ENCODE peak calls at places on chromosomes 1 and 21, in ten cellular contexts. A, O, D, L, I, M, F, S, V and N are unnamed samples.

GRCh38 chr1:46747683-46748288 is 28.9 kb upstream of the EFCAB14 start:
- DNase-seq in A (peak; percentile 83), O (no peak), D (no peak), L (no peak), I (peak; percentile 43), M (no peak), F (no peak), S (no peak), V (no peak), N (peak; percentile 68)

GRCh38 chr21:42003051-42003461 is 7.1 kb downstream of the ZBTB21 start:
- DNase-seq in A (no peak), O (no peak), D (no peak), L (no peak), I (peak; percentile 73), M (no peak), F (no peak), S (no peak), V (no peak), N (no peak)

GRCh38 chr1:229342305-229342901 is 444 bp downstream of the CCSAP start:
- DNase-seq in A (peak; percentile 91), O (peak; percentile 92), D (peak; percentile 79), L (peak; percentile 78), I (peak; percentile 68), M (peak; percentile 85), F (peak; percentile 87), S (peak; percentile 84), V (peak; percentile 79), N (peak; percentile 52)

GRCh38 chr1:56336972-56337371 is 242.4 kb downstream of the PLPP3 start:
- DNase-seq in A (no peak), O (no peak), D (no peak), L (no peak), I (peak; percentile 40), M (no peak), F (no peak), S (no peak), V (no peak), N (no peak)

GRCh38 chr1:88979054-88979748 is 13.2 kb downstream of the KYAT3 start:
- DNase-seq in A (no peak), O (no peak), D (no peak), L (no peak), I (peak; percentile 72), M (no peak), F (no peak), S (no peak), V (no peak), N (peak; percentile 31)

GRCh38 chr1:241603626-241604337 is 36.4 kb downstream of the CHML start:
- DNase-seq in A (no peak), O (no peak), D (no peak), L (no peak), I (peak; percentile 82), M (no peak), F (no peak), S (no peak), V (no peak), N (peak; percentile 48)

GRCh38 chr1:224256642-224257041 is 73.3 kb downstream of the NVL start:
- DNase-seq in A (no peak), O (no peak), D (no peak), L (no peak), I (no peak), M (no peak), F (no peak), S (no peak), V (no peak), N (no peak)

GRCh38 chr1:56817716-56818463 is 1.3 kb downstream of the FYB2 start:
- DNase-seq in A (no peak), O (no peak), D (no peak), L (no peak), I (peak; percentile 28), M (no peak), F (no peak), S (no peak), V (no peak), N (no peak)

GRCh38 chr1:38138498-38139233 is 92.1 kb upstream of the POU3F1 start:
- DNase-seq in A (peak; percentile 90), O (no peak), D (no peak), L (peak; percentile 97), I (peak; percentile 98), M (no peak), F (peak; percentile 80), S (peak; percentile 78), V (peak; percentile 72), N (peak; percentile 88)

GRCh38 chr1:18413906-18414305 is 66.8 kb upstream of the KLHDC7A start:
- DNase-seq in A (peak; percentile 90), O (no peak), D (no peak), L (no peak), I (no peak), M (no peak), F (no peak), S (no peak), V (no peak), N (no peak)

GRCh38 chr1:25651824-25652741 is 35.5 kb downstream of the MAN1C1 start:
- DNase-seq in A (no peak), O (no peak), D (no peak), L (peak; percentile 31), I (no peak), M (no peak), F (peak; percentile 50), S (peak; percentile 19), V (peak; percentile 24), N (no peak)

GRCh38 chr21:34306246-34306645 is 57.6 kb upstream of the KCNE2 start:
- DNase-seq in A (no peak), O (no peak), D (no peak), L (no peak), I (no peak), M (no peak), F (no peak), S (no peak), V (no peak), N (no peak)

GRCh38 chr1:44237721-44238457 is 24.6 kb downstream of the DMAP1 start:
- DNase-seq in A (peak; percentile 88), O (peak; percentile 81), D (no peak), L (no peak), I (peak; percentile 12), M (no peak), F (no peak), S (peak; percentile 43), V (peak; percentile 91), N (peak; percentile 18)

GRCh38 chr1:153465728-153466625 is 5.5 kb upstream of the S100A7 start:
- DNase-seq in A (peak; percentile 50), O (peak; percentile 75), D (peak; percentile 59), L (peak; percentile 55), I (peak; percentile 19), M (peak; percentile 50), F (peak; percentile 63), S (peak; percentile 67), V (peak; percentile 74), N (peak; percentile 7)

GRCh38 chr1:169529068-169529642 is 43.4 kb upstream of the SLC19A2 start:
- DNase-seq in A (peak; percentile 77), O (no peak), D (no peak), L (no peak), I (peak; percentile 52), M (no peak), F (no peak), S (no peak), V (no peak), N (no peak)

DNA sequence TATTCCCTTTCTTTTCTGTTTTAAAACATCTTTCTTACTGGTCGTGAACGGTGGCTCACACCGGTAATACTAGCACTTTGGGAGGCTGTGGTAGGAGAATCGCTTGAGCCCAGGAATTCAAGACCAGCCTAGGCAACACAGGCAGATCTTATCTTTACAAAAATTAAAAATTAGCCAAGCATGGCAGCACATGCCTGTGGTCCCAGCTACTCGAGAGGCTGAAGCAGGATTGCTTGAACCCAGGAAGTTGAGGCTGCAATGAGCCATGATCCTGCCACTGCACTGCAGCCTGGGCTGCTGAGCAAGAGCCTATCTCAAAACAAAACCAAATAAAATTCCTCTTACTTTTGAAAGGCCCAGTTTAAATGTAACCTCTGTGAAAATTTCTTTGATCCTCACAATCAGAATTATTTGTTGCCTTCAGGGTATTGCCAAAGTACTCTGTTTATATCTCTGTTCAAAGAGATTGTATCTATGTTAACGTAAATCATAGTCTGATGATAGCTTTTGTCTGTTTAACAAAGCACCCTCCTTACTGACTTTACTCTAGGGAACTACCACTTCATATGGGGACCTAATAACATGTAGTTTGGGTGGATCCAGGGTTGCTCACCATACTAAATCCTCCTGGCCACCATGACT is 71.6 kb downstream of the RERE start:
- DNase-seq in A (no peak), O (no peak), D (no peak), L (no peak), I (peak; percentile 57), M (no peak), F (no peak), S (no peak), V (no peak), N (no peak)
- H3K27me3 ChIP-seq in A (no peaks in the 10 kb centered on the region), O (no peaks in the 10 kb centered on the region), D (no peaks in the 10 kb centered on the region), L (no peaks in the 10 kb centered on the region), I (no peaks in the 10 kb centered on the region), M (no peaks in the 10 kb centered on the region), F (no peaks in the 10 kb centered on the region), S (no peaks in the 10 kb centered on the region), V (no peaks in the 10 kb centered on the region), N (no peaks in the 10 kb centered on the region)

DNA sequence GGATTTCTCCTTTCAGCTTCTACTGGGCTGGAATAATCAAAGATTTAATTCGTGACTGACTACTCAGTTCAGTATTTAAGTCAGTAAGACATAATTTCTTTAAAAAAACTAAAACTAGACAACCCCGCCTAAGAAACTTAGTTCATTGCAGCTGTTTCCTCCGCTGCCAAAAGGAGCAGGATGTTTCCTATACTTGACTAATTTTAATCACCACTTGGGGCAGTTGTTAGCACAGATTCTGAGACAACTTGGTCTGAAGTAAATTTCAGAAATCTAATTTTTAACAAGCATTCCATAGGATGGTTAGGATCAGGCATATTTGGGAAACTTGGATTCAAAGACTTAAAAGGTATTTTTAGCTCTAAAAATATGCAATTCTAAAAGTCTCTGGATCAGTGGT is 34.0 kb downstream of the EPRS1 start:
- DNase-seq in A (no peak), O (no peak), D (no peak), L (no peak), I (peak; percentile 20), M (no peak), F (no peak), S (no peak), V (no peak), N (no peak)
- H3K36me3 ChIP-seq in A (no peaks in the 10 kb centered on the region), O (no peaks in the 10 kb centered on the region), D (peaks cover 28% of the 10 kb centered on the region), L (peaks cover 27% of the 10 kb centered on the region), I (peaks cover 2% of the 10 kb centered on the region), M (peaks cover 42% of the 10 kb centered on the region), F (peaks cover 98% of the 10 kb centered on the region), S (no peaks in the 10 kb centered on the region), V (no peaks in the 10 kb centered on the region), N (peaks cover 41% of the 10 kb centered on the region)

DNA sequence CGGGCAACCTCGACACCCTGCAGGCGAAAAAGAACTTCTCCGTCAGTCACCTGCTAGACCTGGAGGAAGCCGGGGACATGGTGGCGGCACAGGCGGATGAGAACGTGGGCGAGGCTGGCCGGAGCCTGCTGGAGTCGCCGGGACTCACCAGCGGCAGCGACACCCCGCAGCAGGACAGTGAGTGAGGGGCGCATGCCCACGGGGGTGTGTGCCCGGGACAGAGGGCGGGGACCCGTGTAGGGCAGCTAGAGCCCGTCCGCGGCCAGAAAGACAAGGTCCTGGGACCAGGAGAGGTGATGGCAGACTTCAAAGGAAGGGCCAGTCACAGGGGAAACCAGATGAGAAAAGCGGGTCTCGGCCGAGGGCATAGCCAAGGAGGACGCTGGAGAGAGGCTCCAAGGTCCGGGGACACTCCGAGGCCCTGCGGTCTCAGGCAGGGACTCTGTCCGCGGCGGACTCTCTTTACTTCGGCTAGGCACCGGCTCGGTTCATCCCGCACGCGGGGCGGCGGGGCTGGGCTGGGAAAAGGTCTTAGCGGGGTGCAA is 424 bp downstream of the PRRX1 start:
- DNase-seq in A (no peak), O (peak; percentile 50), D (no peak), L (peak; percentile 46), I (no peak), M (no peak), F (peak; percentile 47), S (peak; percentile 68), V (peak; percentile 45), N (peak; percentile 23)
- H3K27me3 ChIP-seq in A (peaks cover 96% of the 10 kb centered on the region), O (no peaks in the 10 kb centered on the region), D (peaks cover 22% of the 10 kb centered on the region), L (peaks cover 6% of the 10 kb centered on the region), I (no peaks in the 10 kb centered on the region), M (peaks cover 32% of the 10 kb centered on the region), F (peaks cover 8% of the 10 kb centered on the region), S (no peaks in the 10 kb centered on the region), V (no peaks in the 10 kb centered on the region), N (no peaks in the 10 kb centered on the region)

GRCh38 chr1:39574646-39575045 is 1.9 kb downstream of the PABPC4 start:
- DNase-seq in A (peak; percentile 39), O (no peak), D (no peak), L (no peak), I (peak; percentile 19), M (no peak), F (no peak), S (no peak), V (no peak), N (peak; percentile 7)
- H3K36me3 ChIP-seq in A (no peaks in the 10 kb centered on the region), O (no peaks in the 10 kb centered on the region), D (peaks cover 20% of the 10 kb centered on the region), L (peaks cover 63% of the 10 kb centered on the region), I (peaks cover 21% of the 10 kb centered on the region), M (peaks cover 29% of the 10 kb centered on the region), F (peaks cover 32% of the 10 kb centered on the region), S (peaks cover 2% of the 10 kb centered on the region), V (no peaks in the 10 kb centered on the region), N (peaks cover 39% of the 10 kb centered on the region)